ENCODE peak calls at places on chromosome 3, in seven cellular contexts. S is IMR-90, Y is H9, Z is H1, O is trophoblast cell, F is neuronal stem cell, H is mesenchymal stem cell. L is an unnamed sample.

GRCh38 chr3:11567516-11568467 is 75.9 kb downstream of the VGLL4 start:
- DNase-seq in S (peak), Y (no peak), Z (no peak), O (peak), F (no peak), H (peak), L (no peak)

GRCh38 chr3:20646425-20646824 is 460.4 kb upstream of the SGO1 start:
- DNase-seq in S (no peak), Y (no peak), Z (no peak), O (no peak), F (no peak), H (no peak), L (no peak)

GRCh38 chr3:59502806-59503205 is 453.0 kb upstream of the CFAP20DC start:
- DNase-seq in S (peak), Y (no peak), Z (no peak), O (peak), F (no peak), H (peak), L (no peak)

GRCh38 chr3:40997711-40998519 is 201.4 kb upstream of the CTNNB1 start:
- DNase-seq in S (no peak), Y (no peak), Z (no peak), O (no peak), F (no peak), H (no peak), L (no peak)

GRCh38 chr3:76310059-76310458 is 524.7 kb upstream of the ZNF717 start:
- DNase-seq in S (no peak), Y (no peak), Z (no peak), O (peak), F (no peak), H (peak), L (no peak)

GRCh38 chr3:32202496-32202895 is 36.0 kb upstream of the CMTM8 start:
- DNase-seq in S (no peak), Y (no peak), Z (no peak), O (no peak), F (no peak), H (no peak), L (no peak)

GRCh38 chr3:94307588-94307987 is 244.7 kb downstream of the NSUN3 start:
- DNase-seq in S (no peak), Y (no peak), Z (no peak), O (no peak), F (no peak), H (no peak), L (no peak)

GRCh38 chr3:59884409-59884808 is 834.6 kb upstream of the CFAP20DC start:
- DNase-seq in S (no peak), Y (no peak), Z (no peak), O (no peak), F (no peak), H (no peak), L (no peak)

GRCh38 chr3:125401402-125401801 is 26.3 kb upstream of the ZNF148 start:
- DNase-seq in S (peak), Y (no peak), Z (no peak), O (peak), F (no peak), H (no peak), L (peak)

GRCh38 chr3:114711321-114711891 is 417.6 kb downstream of the TIGIT start:
- DNase-seq in S (no peak), Y (no peak), Z (no peak), O (no peak), F (no peak), H (no peak), L (no peak)

GRCh38 chr3:144770813-144771400 is 799.3 kb downstream of the DIPK2A start:
- DNase-seq in S (peak), Y (no peak), Z (no peak), O (peak), F (peak), H (peak), L (peak)

GRCh38 chr3:77320514-77320913 is 280.6 kb downstream of the ROBO2 start:
- DNase-seq in S (peak), Y (no peak), Z (no peak), O (peak), F (peak), H (peak), L (peak)

GRCh38 chr3:194738254-194739093 is 52.8 kb downstream of the FAM43A start:
- DNase-seq in S (peak), Y (no peak), Z (no peak), O (no peak), F (no peak), H (peak), L (no peak)

GRCh38 chr3:18062289-18063025 is 320.0 kb upstream of the TBC1D5 start:
- DNase-seq in S (peak), Y (no peak), Z (no peak), O (no peak), F (no peak), H (no peak), L (no peak)

GRCh38 chr3:149473314-149473990 is 1.0 kb upstream of the TM4SF4 start:
- DNase-seq in S (peak), Y (no peak), Z (no peak), O (no peak), F (no peak), H (peak), L (no peak)

GRCh38 chr3:135918600-135918999 is 46.9 kb upstream of the PPP2R3A start:
- DNase-seq in S (peak), Y (no peak), Z (no peak), O (peak), F (peak), H (peak), L (peak)

GRCh38 chr3:46500631-46501377 is 3.0 kb downstream of the RTP3 start:
- DNase-seq in S (peak), Y (no peak), Z (peak), O (peak), F (no peak), H (no peak), L (no peak)

GRCh38 chr3:62252614-62253147 is 120.7 kb downstream of the FEZF2 start:
- DNase-seq in S (peak), Y (no peak), Z (no peak), O (no peak), F (no peak), H (peak), L (no peak)

GRCh38 chr3:178099885-178100284 is 436.4 kb upstream of the KCNMB2 start:
- DNase-seq in S (no peak), Y (no peak), Z (no peak), O (no peak), F (no peak), H (no peak), L (no peak)

GRCh38 chr3:112046599-112046998 is 12.1 kb downstream of the TMPRSS7 start:
- DNase-seq in S (peak), Y (no peak), Z (no peak), O (no peak), F (no peak), H (no peak), L (no peak)

GRCh38 chr3:141575879-141576743 is 89.3 kb downstream of the RASA2 start:
- DNase-seq in S (peak), Y (no peak), Z (no peak), O (peak), F (no peak), H (peak), L (peak)

GRCh38 chr3:190120161-190121060 is at the start of gene P3H2:
- DNase-seq in S (peak), Y (peak), Z (peak), O (peak), F (peak), H (peak), L (peak)

GRCh38 chr3:71117572-71118247 is 465.8 kb downstream of the FOXP1 start:
- DNase-seq in S (peak), Y (no peak), Z (no peak), O (no peak), F (no peak), H (peak), L (no peak)

GRCh38 chr3:112132975-112133448 is at the start of gene GCSAM:
- DNase-seq in S (no peak), Y (no peak), Z (no peak), O (peak), F (no peak), H (no peak), L (no peak)

GRCh38 chr3:5239602-5240001 is 52.1 kb downstream of the EDEM1 start:
- DNase-seq in S (peak), Y (no peak), Z (no peak), O (no peak), F (no peak), H (no peak), L (peak)

GRCh38 chr3:138875754-138876664 is 41.3 kb upstream of the PIK3CB start:
- DNase-seq in S (no peak), Y (no peak), Z (no peak), O (peak), F (no peak), H (no peak), L (no peak)

GRCh38 chr3:170295586-170295985 is 61.9 kb upstream of the SKIL start:
- DNase-seq in S (no peak), Y (no peak), Z (no peak), O (no peak), F (no peak), H (no peak), L (no peak)

GRCh38 chr3:55682461-55682860 is 195.4 kb upstream of the WNT5A start:
- DNase-seq in S (no peak), Y (no peak), Z (no peak), O (no peak), F (no peak), H (no peak), L (no peak)

GRCh38 chr3:4524423-4524769 is 31.2 kb downstream of the ITPR1 start:
- DNase-seq in S (peak), Y (no peak), Z (no peak), O (no peak), F (no peak), H (no peak), L (no peak)

GRCh38 chr3:133988631-133989161 is 41.0 kb downstream of the SLCO2A1 start:
- DNase-seq in S (no peak), Y (peak), Z (no peak), O (peak), F (no peak), H (no peak), L (peak)

GRCh38 chr3:148681080-148681479 is 16.6 kb upstream of the AGTR1 start:
- DNase-seq in S (peak), Y (no peak), Z (no peak), O (peak), F (no peak), H (peak), L (no peak)

GRCh38 chr3:32239638-32240550 is 1.4 kb downstream of the CMTM8 start:
- DNase-seq in S (no peak), Y (peak), Z (peak), O (peak), F (peak), H (peak), L (peak)

GRCh38 chr3:11186771-11187170 is 32.5 kb downstream of the HRH1 start:
- DNase-seq in S (peak), Y (no peak), Z (no peak), O (no peak), F (no peak), H (no peak), L (no peak)

GRCh38 chr3:100725935-100726334 is 16.6 kb downstream of the TFG start:
- DNase-seq in S (no peak), Y (no peak), Z (no peak), O (peak), F (no peak), H (no peak), L (no peak)

GRCh38 chr3:47791193-47791855 is 9.6 kb upstream of the SMARCC1 start:
- DNase-seq in S (no peak), Y (no peak), Z (no peak), O (no peak), F (no peak), H (no peak), L (no peak)

GRCh38 chr3:169241928-169242751 is 421.4 kb downstream of the MECOM start:
- DNase-seq in S (peak), Y (peak), Z (peak), O (peak), F (peak), H (peak), L (peak)

GRCh38 chr3:64030741-64031140 is 7.4 kb upstream of the PSMD6 start:
- DNase-seq in S (peak), Y (peak), Z (peak), O (peak), F (peak), H (peak), L (peak)

GRCh38 chr3:64029287-64029686 is 6.0 kb upstream of the PSMD6 start:
- DNase-seq in S (no peak), Y (no peak), Z (no peak), O (no peak), F (no peak), H (no peak), L (no peak)

GRCh38 chr3:64031540-64032533 is 8.5 kb upstream of the PSMD6 start:
- DNase-seq in S (no peak), Y (no peak), Z (no peak), O (no peak), F (no peak), H (no peak), L (peak)

GRCh38 chr3:64037084-64037483 is 13.8 kb upstream of the PSMD6 start:
- DNase-seq in S (no peak), Y (no peak), Z (no peak), O (no peak), F (no peak), H (no peak), L (no peak)

GRCh38 chr3:64033033-64033432 is 9.7 kb upstream of the PSMD6 start:
- DNase-seq in S (no peak), Y (no peak), Z (no peak), O (no peak), F (no peak), H (no peak), L (no peak)
- H2AK5ac ChIP-seq in S (no peak), Y (no peak), Z (no peak), O (no peak), F (no peak), H (no peak), L (no peak)

GRCh38 chr3:53518495-53518981 is 24.1 kb downstream of the CACNA1D start:
- DNase-seq in S (no peak), Y (no peak), Z (no peak), O (peak), F (no peak), H (peak), L (no peak)
- H2AK5ac ChIP-seq in S (no peak), Y (no peak), Z (no peak), O (no peak), F (no peak), H (no peak), L (no peak)

GRCh38 chr3:184578218-184578617 is 16.6 kb downstream of the EPHB3 start:
- DNase-seq in S (no peak), Y (no peak), Z (no peak), O (no peak), F (no peak), H (no peak), L (no peak)
- H2AK5ac ChIP-seq in S (no peak), Y (no peak), Z (no peak), O (no peak), F (peak), H (no peak), L (no peak)

GRCh38 chr3:123283074-123283473 is 81.3 kb downstream of the SEC22A start:
- DNase-seq in S (no peak), Y (no peak), Z (no peak), O (no peak), F (no peak), H (no peak), L (no peak)

GRCh38 chr3:123283657-123284398 is 82.1 kb downstream of the SEC22A start:
- DNase-seq in S (no peak), Y (no peak), Z (no peak), O (no peak), F (no peak), H (no peak), L (no peak)

GRCh38 chr3:123281929-123282328 is 80.2 kb downstream of the SEC22A start:
- DNase-seq in S (no peak), Y (no peak), Z (no peak), O (no peak), F (no peak), H (no peak), L (no peak)

GRCh38 chr3:123281406-123281805 is 79.7 kb downstream of the SEC22A start:
- DNase-seq in S (no peak), Y (no peak), Z (no peak), O (no peak), F (no peak), H (no peak), L (no peak)

DNA sequence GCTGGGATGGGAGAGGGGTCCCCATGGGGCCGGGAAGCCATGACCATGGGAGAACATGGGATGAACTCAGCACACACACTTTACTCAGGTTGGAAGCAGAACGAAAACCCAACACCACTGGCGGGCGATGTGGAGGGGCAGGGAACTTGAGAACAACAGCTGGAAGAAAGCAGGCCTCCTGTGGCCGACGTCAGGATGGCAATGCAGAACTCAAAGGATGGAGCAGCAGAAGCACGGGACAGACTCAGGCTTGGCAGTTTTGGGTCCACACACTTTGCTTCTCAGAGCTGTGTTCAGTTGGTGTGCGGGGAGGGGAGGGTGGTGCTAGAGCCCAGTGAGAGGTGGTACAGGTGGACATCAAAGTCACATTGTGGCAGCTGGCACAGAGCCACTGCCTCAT is 80.7 kb downstream of the SEC22A start:
- DNase-seq in S (no peak), Y (peak), Z (peak), O (no peak), F (no peak), H (no peak), L (no peak)
- H2AK5ac ChIP-seq in S (no peak), Y (no peak), Z (no peak), O (no peak), F (no peak), H (no peak), L (no peak)

GRCh38 chr3:14779069-14779685 is 39.6 kb upstream of the FGD5 start:
- DNase-seq in S (no peak), Y (no peak), Z (no peak), O (no peak), F (no peak), H (no peak), L (no peak)
- H2AK5ac ChIP-seq in S (no peak), Y (no peak), Z (no peak), O (no peak), F (no peak), H (no peak), L (no peak)

DNA sequence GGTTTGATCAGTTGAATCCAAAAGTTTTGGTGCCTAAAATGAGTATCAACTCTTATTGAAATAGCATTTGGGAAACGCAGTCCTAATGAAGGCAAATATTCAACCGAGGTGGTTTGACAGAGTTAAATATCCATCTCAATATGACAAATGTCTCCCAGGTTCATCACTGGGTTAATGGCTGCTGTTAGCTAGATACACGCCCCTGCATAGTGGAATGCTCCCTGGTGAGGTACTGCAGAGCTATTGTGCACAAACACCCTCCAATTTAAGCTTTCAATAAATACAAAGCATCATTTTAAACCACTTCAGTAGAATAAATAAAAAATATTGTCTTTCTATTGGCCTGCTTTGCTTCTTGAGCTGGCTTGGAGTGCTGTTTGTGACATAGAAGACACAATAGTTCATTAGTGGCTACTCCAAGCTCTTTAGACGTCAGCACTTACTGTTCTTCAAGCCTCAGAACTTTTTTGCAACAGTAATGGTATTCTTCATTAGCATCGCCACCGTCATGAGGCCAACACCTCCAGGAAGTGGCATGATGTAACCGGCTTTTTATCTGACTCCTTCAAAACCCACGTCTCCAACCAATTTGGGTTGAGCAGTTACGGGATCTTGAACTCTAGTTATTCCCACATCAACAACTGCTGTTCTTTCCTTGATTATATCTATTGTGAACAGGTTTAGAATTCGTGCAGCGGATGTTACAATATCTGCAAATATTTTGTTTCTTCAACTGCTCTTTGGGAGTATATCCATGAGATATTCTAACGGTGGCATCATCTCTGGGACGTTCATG is 1159.6 kb upstream of the EPHA6 start:
- DNase-seq in S (no peak), Y (no peak), Z (no peak), O (no peak), F (no peak), H (no peak), L (peak)
- H2AK5ac ChIP-seq in S (no peak), Y (no peak), Z (no peak), O (no peak), F (no peak), H (peak), L (no peak)

DNA sequence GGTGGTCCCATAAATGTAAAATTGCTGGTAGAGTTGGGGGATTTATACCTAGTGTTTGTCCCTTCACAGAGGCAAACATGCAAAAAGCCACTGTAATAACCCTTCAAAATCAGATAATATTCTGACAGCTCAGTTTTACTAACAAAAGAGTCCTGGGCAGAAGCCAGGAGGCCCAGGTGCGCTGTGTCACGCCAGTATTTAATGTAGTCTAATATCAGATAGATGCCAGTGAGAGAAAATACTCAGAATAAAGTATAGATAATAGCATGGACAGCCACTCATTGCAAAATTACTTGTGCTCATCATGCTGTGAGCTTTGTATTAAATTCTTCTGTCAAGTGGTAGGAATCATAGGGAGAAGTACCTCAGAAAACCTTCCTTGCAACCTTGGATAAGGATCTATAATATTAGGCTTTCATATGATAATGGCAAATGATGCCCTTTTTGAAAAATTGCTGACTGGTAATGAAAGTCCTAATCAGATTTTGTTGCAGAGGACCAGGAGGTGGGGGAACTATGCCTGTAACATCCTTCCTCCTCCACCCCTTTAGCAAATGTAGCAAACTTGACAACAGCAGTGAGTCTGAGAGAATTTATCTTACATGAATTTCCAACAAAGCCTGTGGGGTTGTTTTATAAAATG is 1154.3 kb downstream of the ROBO1 start:
- DNase-seq in S (no peak), Y (no peak), Z (no peak), O (no peak), F (no peak), H (no peak), L (no peak)
- H2AK5ac ChIP-seq in S (no peak), Y (no peak), Z (no peak), O (no peak), F (no peak), H (no peak), L (no peak)

DNA sequence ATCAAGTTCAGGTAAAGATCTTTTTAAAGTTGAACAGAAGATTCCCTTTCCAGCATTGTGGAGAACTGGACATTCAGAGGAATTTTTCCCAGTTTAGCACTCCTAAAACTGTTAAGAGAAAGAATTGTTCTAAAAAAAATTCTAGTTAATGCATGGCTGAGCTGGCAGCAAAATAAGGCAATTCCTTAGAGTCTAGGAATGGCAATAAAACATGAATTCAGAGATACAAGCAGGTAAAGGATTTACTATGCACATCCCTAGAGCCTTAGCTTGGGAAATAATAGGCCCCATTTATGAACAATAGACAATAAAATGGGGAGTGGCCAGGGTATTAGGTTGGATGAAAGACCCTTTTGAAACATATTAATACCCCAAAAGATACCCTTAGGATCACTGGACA is 116.9 kb downstream of the STAC start:
- DNase-seq in S (no peak), Y (no peak), Z (no peak), O (no peak), F (no peak), H (no peak), L (no peak)
- H2AK5ac ChIP-seq in S (no peak), Y (no peak), Z (no peak), O (no peak), F (no peak), H (no peak), L (no peak)